ENCODE peak calls at places on chromosomes 2 and 18, in six cellular contexts. S is caudate nucleus; F is IMR-90; N is CD4-positive, alpha-beta T cell; A is HTR-8/SVneo; W is memory B cell. V is an unnamed sample.

GRCh38 chr2:200590090-200590489 is 4.3 kb downstream of the AOX1 start:
- DNase-seq in S (no peak), F (no peak), N (no peak), A (no peak), W (no peak), V (no peak)

GRCh38 chr2:138321458-138321857 is 180.1 kb upstream of the SPOPL start:
- DNase-seq in S (no peak), F (no peak), N (no peak), A (no peak), W (no peak), V (no peak)

GRCh38 chr2:84832772-84833461 is 48.0 kb downstream of the TRABD2A start:
- DNase-seq in S (no peak), F (peak; percentile 17), N (no peak), A (no peak), W (no peak), V (no peak)

GRCh38 chr2:237629739-237630138 is 2.4 kb downstream of the LRRFIP1 start:
- DNase-seq in S (no peak), F (peak; percentile 73), N (no peak), A (no peak), W (no peak), V (peak; percentile 17)

GRCh38 chr2:39938035-39938835 is 159.2 kb upstream of the THUMPD2 start:
- DNase-seq in S (no peak), F (peak; percentile 97), N (no peak), A (peak; percentile 30), W (no peak), V (no peak)

GRCh38 chr2:28643911-28644334 is 107.7 kb upstream of the PPP1CB start:
- DNase-seq in S (no peak), F (peak; percentile 72), N (no peak), A (peak; percentile 82), W (no peak), V (peak; percentile 76)

GRCh38 chr2:48183991-48184390 is 277.7 kb upstream of the FBXO11 start:
- DNase-seq in S (no peak), F (no peak), N (no peak), A (no peak), W (no peak), V (no peak)

GRCh38 chr2:25249785-25250184 is 81.4 kb upstream of the POMC start:
- DNase-seq in S (no peak), F (no peak), N (no peak), A (no peak), W (no peak), V (no peak)

GRCh38 chr18:12702221-12703095 is at the start of the genes CEP76 and PSMG2:
- DNase-seq in S (peak; percentile 54), F (peak; percentile 84), N (peak; percentile 79), A (peak; percentile 86), W (peak; percentile 96), V (peak; percentile 90)

GRCh38 chr2:157751462-157752058 is 122.9 kb upstream of the ACVR1C start:
- DNase-seq in S (no peak), F (peak; percentile 57), N (no peak), A (no peak), W (no peak), V (peak; percentile 76)

GRCh38 chr18:48777026-48777736 is 173.6 kb downstream of the SMAD7 start:
- DNase-seq in S (no peak), F (peak; percentile 20), N (peak; percentile 59), A (peak; percentile 74), W (peak; percentile 71), V (peak; percentile 59)

GRCh38 chr2:213220967-213221603 is 63.2 kb upstream of the SPAG16 start:
- DNase-seq in S (no peak), F (no peak), N (no peak), A (no peak), W (no peak), V (no peak)